ENCODE peak calls at places on chromosome 1, in five cellular contexts. E is foreskin fibroblast; W is OCI-M1; D is CD4-positive, CD25-positive, alpha-beta regulatory T cell; A is NCI-H446. L is an unnamed sample.

GRCh38 chr1:162038624-162039023 is 15.0 kb upstream of the OLFML2B start:
- DNase-seq in E (no peak), W (no peak), D (no peak), A (no peak), L (no peak)

GRCh38 chr1:69836961-69837636 is 269.4 kb downstream of the LRRC7 start:
- DNase-seq in E (peak), W (no peak), D (no peak), A (no peak), L (no peak)

GRCh38 chr1:83583351-83584014 is 415.4 kb downstream of the TTLL7 start:
- DNase-seq in E (peak), W (no peak), D (no peak), A (peak), L (no peak)

GRCh38 chr1:59332221-59332620 is 35.3 kb downstream of the FGGY start:
- DNase-seq in E (no peak), W (no peak), D (no peak), A (no peak), L (no peak)

GRCh38 chr1:198829948-198830347 is 191.1 kb downstream of the PTPRC start:
- DNase-seq in E (peak), W (peak), D (no peak), A (peak), L (no peak)

GRCh38 chr1:111959436-111959835 is 30.0 kb downstream of the KCND3 start:
- DNase-seq in E (no peak), W (no peak), D (no peak), A (no peak), L (no peak)

GRCh38 chr1:98211271-98211840 is 290.5 kb upstream of the DPYD start:
- DNase-seq in E (no peak), W (no peak), D (no peak), A (no peak), L (no peak)

GRCh38 chr1:191608367-191608766 is 549.9 kb upstream of the RGS18 start:
- DNase-seq in E (no peak), W (no peak), D (no peak), A (peak), L (no peak)

GRCh38 chr1:44008259-44008658 is 16.9 kb downstream of the CCDC24 start:
- DNase-seq in E (no peak), W (no peak), D (no peak), A (no peak), L (no peak)

GRCh38 chr1:25658791-25659431 is 42.3 kb downstream of the MAN1C1 start:
- DNase-seq in E (no peak), W (no peak), D (no peak), A (no peak), L (no peak)

GRCh38 chr1:226590626-226591025 is 42.1 kb downstream of the STUM start:
- DNase-seq in E (peak), W (no peak), D (no peak), A (no peak), L (no peak)

GRCh38 chr1:15578921-15579682 is 5.7 kb downstream of the AGMAT start:
- DNase-seq in E (no peak), W (no peak), D (no peak), A (no peak), L (no peak)

GRCh38 chr1:31978853-31979400 is 34.7 kb upstream of the KHDRBS1 start:
- DNase-seq in E (no peak), W (no peak), D (no peak), A (no peak), L (no peak)

GRCh38 chr1:154442006-154442740 is 37.0 kb downstream of the IL6R start:
- DNase-seq in E (peak), W (no peak), D (no peak), A (no peak), L (no peak)

GRCh38 chr1:20366076-20366765 is 75.5 kb downstream of the VWA5B1 start:
- DNase-seq in E (peak), W (no peak), D (no peak), A (no peak), L (no peak)

GRCh38 chr1:205484985-205485967 is 19.2 kb upstream of the CDK18 start:
- DNase-seq in E (peak), W (peak), D (peak), A (peak), L (peak)

GRCh38 chr1:59433440-59433813 is 136.5 kb downstream of the FGGY start:
- DNase-seq in E (peak), W (no peak), D (no peak), A (no peak), L (no peak)

GRCh38 chr1:182080955-182081582 is 19.6 kb upstream of the ZNF648 start:
- DNase-seq in E (peak), W (peak), D (no peak), A (peak), L (no peak)

GRCh38 chr1:174448531-174448883 is 743 bp downstream of the GPR52 start:
- DNase-seq in E (no peak), W (no peak), D (no peak), A (no peak), L (no peak)

GRCh38 chr1:187921426-187921825 is 1092.7 kb downstream of the PLA2G4A start:
- DNase-seq in E (no peak), W (no peak), D (no peak), A (no peak), L (no peak)

GRCh38 chr1:24384251-24385090 is 29.1 kb downstream of the STPG1 start:
- DNase-seq in E (peak), W (no peak), D (no peak), A (no peak), L (no peak)

GRCh38 chr1:90795396-90795795 is 78.3 kb upstream of the BARHL2 start:
- DNase-seq in E (no peak), W (peak), D (no peak), A (no peak), L (no peak)

L was measured in NCI-H1048.